ENCODE peak calls at places on chromosome 4, in ten cellular contexts. G is stimulated activated CD8-positive, alpha-beta memory T cell treated with anti-CD3 and anti-CD28 coated beads, Interleukin-7, amount 100 ng/mL, for 4 hours; O is bronchial epithelial cell; B is CD8-positive, alpha-beta memory T cell; Q is SJSA1; Y is stimulated activated CD4-positive, alpha-beta T cell treated with anti-CD3 and anti-CD28 coated beads, Interleukin-15, amount 100 ng/mL, for 24 hours; D is H7; V is colonic mucosa; T is HL-60; E is cardiac muscle cell. K is an unnamed sample.

GRCh38 chr4:3688018-3688998 is 77.9 kb upstream of the ADRA2C start:
- DNase-seq in G (no peak), O (no peak), B (no peak), Q (no peak), Y (no peak), D (peak), V (no peak), T (no peak), E (no peak), K (no peak)

GRCh38 chr4:176805155-176805554 is 12.4 kb upstream of the VEGFC start:
- DNase-seq in G (no peak), O (peak), B (no peak), Q (no peak), Y (no peak), D (no peak), V (no peak), T (no peak), E (no peak), K (no peak)

GRCh38 chr4:19403786-19404185 is 847.9 kb upstream of the SLIT2 start:
- DNase-seq in G (no peak), O (no peak), B (no peak), Q (no peak), Y (no peak), D (no peak), V (no peak), T (no peak), E (no peak), K (no peak)

GRCh38 chr4:39614487-39615162 is 24.0 kb downstream of the SMIM14 start:
- DNase-seq in G (no peak), O (peak), B (no peak), Q (no peak), Y (no peak), D (no peak), V (no peak), T (no peak), E (no peak), K (no peak)

GRCh38 chr4:101346562-101347266 is 612 bp downstream of the PPP3CA start:
- DNase-seq in G (peak), O (peak), B (peak), Q (peak), Y (peak), D (peak), V (peak), T (peak), E (peak), K (peak)

GRCh38 chr4:156778606-156779005 is 193.0 kb downstream of the PDGFC start:
- DNase-seq in G (no peak), O (peak), B (no peak), Q (no peak), Y (no peak), D (no peak), V (no peak), T (no peak), E (no peak), K (no peak)

GRCh38 chr4:122700178-122700725 is 32.3 kb upstream of the BBS12 start:
- DNase-seq in G (no peak), O (peak), B (no peak), Q (no peak), Y (no peak), D (no peak), V (peak), T (no peak), E (peak), K (peak)

GRCh38 chr4:164880489-164881262 is 3.7 kb downstream of the APELA start:
- DNase-seq in G (no peak), O (no peak), B (no peak), Q (no peak), Y (no peak), D (no peak), V (no peak), T (no peak), E (no peak), K (no peak)

GRCh38 chr4:88674989-88675388 is 22.6 kb downstream of the NAP1L5 start:
- DNase-seq in G (no peak), O (no peak), B (no peak), Q (no peak), Y (no peak), D (no peak), V (no peak), T (no peak), E (no peak), K (no peak)

GRCh38 chr4:51885371-51885770 is 42.4 kb downstream of the DCUN1D4 start:
- DNase-seq in G (no peak), O (peak), B (no peak), Q (no peak), Y (no peak), D (peak), V (no peak), T (no peak), E (peak), K (no peak)

GRCh38 chr4:109214622-109215350 is 87.7 kb downstream of the COL25A1 start:
- DNase-seq in G (no peak), O (no peak), B (no peak), Q (no peak), Y (no peak), D (no peak), V (no peak), T (no peak), E (no peak), K (no peak)

GRCh38 chr4:139704915-139705485 is 39.4 kb downstream of the MGST2 start:
- DNase-seq in G (no peak), O (peak), B (no peak), Q (no peak), Y (no peak), D (no peak), V (no peak), T (peak), E (no peak), K (no peak)

GRCh38 chr4:41327770-41328169 is 71.0 kb downstream of the UCHL1 start:
- DNase-seq in G (no peak), O (no peak), B (no peak), Q (no peak), Y (no peak), D (peak), V (no peak), T (no peak), E (no peak), K (no peak)

GRCh38 chr4:100261346-100261745 is 71.1 kb upstream of the DDIT4L start:
- DNase-seq in G (no peak), O (no peak), B (no peak), Q (no peak), Y (no peak), D (no peak), V (no peak), T (no peak), E (no peak), K (no peak)

GRCh38 chr4:25308761-25309160 is 3.8 kb upstream of the ZCCHC4 start:
- DNase-seq in G (no peak), O (no peak), B (no peak), Q (no peak), Y (no peak), D (no peak), V (no peak), T (no peak), E (peak), K (no peak)

GRCh38 chr4:129561886-129562285 is 465.9 kb downstream of the C4orf33 start:
- DNase-seq in G (no peak), O (peak), B (no peak), Q (no peak), Y (no peak), D (no peak), V (no peak), T (no peak), E (no peak), K (no peak)

GRCh38 chr4:151284534-151285245 is 7.7 kb downstream of the PRSS48 start:
- DNase-seq in G (no peak), O (no peak), B (no peak), Q (no peak), Y (no peak), D (peak), V (no peak), T (no peak), E (no peak), K (no peak)

GRCh38 chr4:10006236-10006603 is 15.1 kb downstream of the SLC2A9 start:
- DNase-seq in G (no peak), O (peak), B (no peak), Q (no peak), Y (no peak), D (no peak), V (peak), T (no peak), E (no peak), K (no peak)

GRCh38 chr4:181004056-181004455 is 1239.1 kb upstream of the TENM3 start:
- DNase-seq in G (no peak), O (no peak), B (no peak), Q (no peak), Y (no peak), D (no peak), V (no peak), T (no peak), E (no peak), K (no peak)

GRCh38 chr4:184439386-184439785 is 35.0 kb downstream of the IRF2 start:
- DNase-seq in G (no peak), O (no peak), B (no peak), Q (no peak), Y (no peak), D (no peak), V (no peak), T (no peak), E (no peak), K (no peak)

GRCh38 chr4:158490629-158491028 is 31.1 kb upstream of the RXFP1 start:
- DNase-seq in G (no peak), O (no peak), B (no peak), Q (no peak), Y (no peak), D (no peak), V (no peak), T (no peak), E (no peak), K (no peak)

GRCh38 chr4:98383431-98384106 is 122.4 kb downstream of the RAP1GDS1 start:
- DNase-seq in G (no peak), O (no peak), B (no peak), Q (no peak), Y (no peak), D (no peak), V (no peak), T (no peak), E (no peak), K (no peak)

GRCh38 chr4:90099795-90100194 is 27.4 kb upstream of the CCSER1 start:
- DNase-seq in G (no peak), O (peak), B (no peak), Q (no peak), Y (no peak), D (no peak), V (no peak), T (peak), E (no peak), K (no peak)

GRCh38 chr4:94431388-94431787 is 20.4 kb upstream of the PDLIM5 start:
- DNase-seq in G (no peak), O (no peak), B (no peak), Q (no peak), Y (no peak), D (no peak), V (no peak), T (no peak), E (no peak), K (no peak)

GRCh38 chr4:6776920-6777635 is 5.4 kb upstream of the KIAA0232 start:
- DNase-seq in G (no peak), O (no peak), B (no peak), Q (no peak), Y (no peak), D (no peak), V (no peak), T (no peak), E (no peak), K (no peak)

GRCh38 chr4:3852309-3852708 is 86.1 kb downstream of the ADRA2C start:
- DNase-seq in G (no peak), O (no peak), B (no peak), Q (no peak), Y (no peak), D (peak), V (no peak), T (no peak), E (no peak), K (no peak)

GRCh38 chr4:80073362-80074008 is 456 bp upstream of the ANTXR2 start:
- DNase-seq in G (no peak), O (no peak), B (no peak), Q (no peak), Y (peak), D (no peak), V (no peak), T (peak), E (no peak), K (peak)

GRCh38 chr4:181234951-181235350 is 1008.3 kb upstream of the TENM3 start:
- DNase-seq in G (no peak), O (no peak), B (no peak), Q (no peak), Y (no peak), D (no peak), V (no peak), T (no peak), E (no peak), K (no peak)

GRCh38 chr4:56410247-56410646 is 23.0 kb upstream of the AASDH start:
- DNase-seq in G (no peak), O (peak), B (no peak), Q (no peak), Y (no peak), D (peak), V (peak), T (no peak), E (peak), K (no peak)

GRCh38 chr4:73185903-73186302 is 72.7 kb downstream of the ANKRD17 start:
- DNase-seq in G (no peak), O (no peak), B (no peak), Q (no peak), Y (no peak), D (no peak), V (no peak), T (no peak), E (no peak), K (no peak)

GRCh38 chr4:85732124-85732523 is 257.2 kb downstream of the ARHGAP24 start:
- DNase-seq in G (no peak), O (no peak), B (no peak), Q (no peak), Y (no peak), D (no peak), V (no peak), T (no peak), E (no peak), K (no peak)

GRCh38 chr4:184216436-184217004 is 1.2 kb downstream of the ENPP6 start:
- DNase-seq in G (no peak), O (no peak), B (no peak), Q (no peak), Y (no peak), D (no peak), V (no peak), T (no peak), E (no peak), K (no peak)

GRCh38 chr4:87122252-87122651 is 98.2 kb downstream of the KLHL8 start:
- DNase-seq in G (no peak), O (peak), B (no peak), Q (no peak), Y (no peak), D (no peak), V (no peak), T (no peak), E (no peak), K (no peak)

GRCh38 chr4:73832651-73833237 is 3.7 kb upstream of the CXCL6 start:
- DNase-seq in G (no peak), O (peak), B (no peak), Q (no peak), Y (no peak), D (no peak), V (no peak), T (no peak), E (no peak), K (no peak)

GRCh38 chr4:185809517-185810071 is 2.4 kb downstream of the SORBS2 start:
- DNase-seq in G (no peak), O (no peak), B (no peak), Q (no peak), Y (no peak), D (no peak), V (no peak), T (no peak), E (no peak), K (no peak)

GRCh38 chr4:1472148-1472797 is 66.0 kb upstream of the NKX1-1 start:
- DNase-seq in G (no peak), O (no peak), B (no peak), Q (no peak), Y (no peak), D (peak), V (no peak), T (no peak), E (no peak), K (no peak)

GRCh38 chr4:142558851-142559250 is 287.2 kb downstream of the INPP4B start:
- DNase-seq in G (no peak), O (no peak), B (no peak), Q (no peak), Y (no peak), D (no peak), V (no peak), T (no peak), E (peak), K (no peak)

GRCh38 chr4:113943085-113943484 is 36.4 kb downstream of the ARSJ start:
- DNase-seq in G (no peak), O (no peak), B (no peak), Q (no peak), Y (no peak), D (no peak), V (no peak), T (no peak), E (no peak), K (no peak)

GRCh38 chr4:15232725-15233597 is 194.9 kb upstream of the C1QTNF7 start:
- DNase-seq in G (no peak), O (peak), B (no peak), Q (no peak), Y (peak), D (no peak), V (no peak), T (no peak), E (no peak), K (peak)

GRCh38 chr4:133151681-133152329 is 2.7 kb downstream of the PCDH10 start:
- DNase-seq in G (no peak), O (no peak), B (no peak), Q (no peak), Y (no peak), D (peak), V (no peak), T (no peak), E (peak), K (no peak)

K was measured in activated CD4-positive, alpha-beta memory T cell treated with anti-CD3 and anti-CD28 coated beads for 36 hours.